ENCODE peak calls at places on chromosome 16, in nine cellular contexts. K is suprapubic skin, R is vagina, C is sigmoid colon, H is prostate gland, X is esophagus muscularis mucosa, G is transverse colon, O is stomach, Z is GM23338. D is an unnamed sample.

GRCh38 chr16:86862596-86862995 is 284.2 kb downstream of the FOXL1 start:
- DNase-seq in Z (no peak), K (no peak), X (no peak), G (no peak), C (no peak), H (no peak), R (no peak), O (no peak), D (no peak)

GRCh38 chr16:17831330-17831729 is 360.6 kb upstream of the XYLT1 start:
- DNase-seq in C (no peak), X (no peak), Z (peak; percentile 52), G (no peak), H (no peak), K (no peak), O (no peak), R (no peak), D (no peak)

GRCh38 chr16:82917886-82918595 is 291.3 kb downstream of the CDH13 start:
- DNase-seq in X (no peak), K (no peak), C (no peak), Z (no peak), H (no peak), R (no peak), O (no peak), G (no peak), D (no peak)

GRCh38 chr16:9151074-9151473 is 59.6 kb downstream of the HAPSTR1 start:
- DNase-seq in Z (no peak), C (no peak), G (no peak), H (no peak), X (no peak), O (no peak), K (no peak), R (no peak), D (no peak)

GRCh38 chr16:80285089-80285488 is 255.7 kb upstream of the DYNLRB2 start:
- DNase-seq in O (no peak), R (no peak), C (no peak), Z (no peak), K (no peak), H (no peak), X (no peak), G (no peak), D (no peak)

GRCh38 chr16:22734313-22734869 is 79.6 kb upstream of the HS3ST2 start:
- DNase-seq in X (no peak), G (no peak), O (peak; percentile 27), Z (no peak), R (no peak), K (no peak), C (peak; percentile 65), H (peak; percentile 56), D (no peak)

GRCh38 chr16:67641779-67642708 is 2.9 kb upstream of the CARMIL2 start:
- DNase-seq in C (peak; percentile 89), O (peak; percentile 75), R (no peak), K (no peak), Z (no peak), G (no peak), H (peak; percentile 67), X (no peak), D (no peak)

GRCh38 chr16:54991525-54991924 is 60.9 kb downstream of the IRX5 start:
- DNase-seq in R (no peak), Z (no peak), G (no peak), X (no peak), H (no peak), K (no peak), C (no peak), O (no peak), D (no peak)

GRCh38 chr16:81486555-81487061 is 42.0 kb downstream of the CMIP start:
- DNase-seq in O (peak; percentile 31), G (no peak), Z (no peak), C (no peak), X (no peak), R (no peak), H (no peak), K (peak; percentile 92), D (no peak)

GRCh38 chr16:88375236-88376052 is 7.3 kb upstream of the ZNF469 start:
- DNase-seq in Z (no peak), C (peak; percentile 53), H (no peak), K (no peak), R (no peak), O (no peak), G (no peak), X (no peak), D (no peak)

GRCh38 chr16:20042848-20043247 is 30.8 kb downstream of the GPR139 start:
- DNase-seq in H (no peak), Z (peak; percentile 18), G (no peak), R (no peak), O (no peak), C (no peak), K (no peak), X (no peak), D (no peak)

GRCh38 chr16:80733366-80733901 is 71.0 kb downstream of the CDYL2 start:
- DNase-seq in O (no peak), X (peak; percentile 62), G (no peak), R (no peak), H (peak; percentile 17), K (no peak), C (no peak), Z (no peak), D (no peak)

GRCh38 chr16:88733630-88734360 is 27.5 kb downstream of the CTU2 start:
- DNase-seq in K (no peak), Z (no peak), C (no peak), X (no peak), R (no peak), G (no peak), O (no peak), H (no peak), D (no peak)

GRCh38 chr16:69166221-69166833 is 20.6 kb upstream of the SNTB2 start:
- DNase-seq in R (no peak), Z (no peak), X (no peak), H (no peak), O (no peak), G (no peak), K (no peak), C (peak; percentile 26), D (no peak)

DNA sequence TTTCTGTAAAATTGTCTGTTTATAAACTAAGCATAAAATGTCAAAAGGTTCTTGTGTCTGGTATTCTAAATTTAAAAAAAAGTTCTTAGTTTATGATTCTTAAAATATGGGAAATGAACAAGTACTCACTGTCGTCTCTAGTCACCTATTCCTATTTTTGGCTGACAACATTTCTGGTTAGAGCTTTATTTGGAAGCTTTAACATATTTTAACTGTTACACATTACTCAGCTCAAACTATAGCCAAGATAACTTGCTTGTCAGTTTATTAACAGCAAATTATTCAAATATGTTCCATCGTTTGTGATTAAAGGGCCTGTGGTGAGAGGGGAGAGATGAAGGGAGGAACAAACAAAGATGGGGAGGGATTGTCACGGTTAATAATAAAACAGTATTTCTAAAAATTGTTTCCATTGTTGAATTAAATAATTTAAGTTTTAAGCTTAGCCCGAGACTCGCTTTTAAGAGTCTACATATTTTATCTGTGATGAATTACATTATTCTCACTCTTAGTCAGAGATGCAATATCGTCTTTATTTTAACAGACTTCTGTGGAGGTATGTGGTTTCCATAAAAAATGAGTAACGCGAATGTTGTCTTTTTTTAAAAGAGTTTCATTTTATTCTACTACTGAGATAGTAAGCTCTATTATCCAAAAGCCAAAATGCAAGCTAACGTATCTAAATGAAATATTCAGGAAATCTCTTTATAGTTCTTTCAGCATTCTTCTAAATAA is 321.9 kb upstream of the PMFBP1 start:
- DNase-seq in O (no peak), X (no peak), Z (no peak), H (no peak), G (no peak), K (no peak), R (no peak), C (no peak), D (no peak)
- H3K4me3 ChIP-seq in O (no peak overlapping the region), X (no peak overlapping the region), Z (no peak overlapping the region), H (no peak overlapping the region), G (no peak overlapping the region), K (no peak overlapping the region), R (no peak overlapping the region), C (no peak overlapping the region), D (no peak overlapping the region)

DNA sequence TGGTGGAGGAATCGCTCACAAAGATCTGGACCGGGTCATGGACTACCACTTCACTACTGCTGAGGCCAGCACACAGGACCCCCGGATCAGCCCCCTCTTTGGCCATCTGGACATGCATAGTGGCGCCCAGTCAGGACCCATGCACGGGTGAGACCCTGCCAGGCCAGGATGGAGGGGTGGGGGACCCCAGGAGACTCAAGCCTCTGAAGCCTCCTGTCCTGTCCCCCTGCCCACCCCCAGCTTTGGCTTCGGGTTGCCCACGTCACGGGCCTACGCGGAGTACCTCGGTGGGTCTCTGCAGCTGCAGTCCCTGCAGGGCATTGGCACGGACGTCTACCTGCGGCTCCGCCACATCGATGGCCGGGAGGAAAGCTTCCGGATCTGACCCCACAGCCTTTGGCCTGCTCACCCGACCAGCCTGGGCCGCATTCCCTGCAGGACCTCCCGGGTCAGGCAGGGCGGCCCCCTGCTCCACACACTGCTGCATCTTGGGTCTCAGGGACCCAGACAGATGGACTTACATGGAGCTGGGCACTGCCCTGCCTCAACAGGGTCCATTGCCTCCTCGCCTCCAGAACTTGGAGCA is 3.8 kb downstream of the BCKDK start:
- DNase-seq in C (no peak), X (no peak), G (no peak), H (no peak), K (no peak), R (no peak), Z (no peak), O (no peak), D (no peak)
- H3K27ac ChIP-seq in C (no peak overlapping the region), X (no peak overlapping the region), G (no peak overlapping the region), H (no peak overlapping the region), K (peak overlapping the region; percentile 57), R (no peak overlapping the region), Z (no peak overlapping the region), O (peak overlapping the region; percentile 58), D (no peak overlapping the region)

GRCh38 chr16:57826706-57827625 is 24.7 kb upstream of the KIFC3 start:
- DNase-seq in O (no peak), C (no peak), G (no peak), X (no peak), Z (no peak), R (no peak), H (no peak), K (no peak), D (no peak)

GRCh38 chr16:57826040-57826434 is 23.7 kb upstream of the KIFC3 start:
- DNase-seq in Z (no peak), H (no peak), R (no peak), G (no peak), X (no peak), K (no peak), O (no peak), C (no peak), D (no peak)

GRCh38 chr16:57829969-57830360 is 27.7 kb upstream of the KIFC3 start:
- DNase-seq in Z (no peak), X (no peak), G (no peak), R (no peak), H (no peak), K (no peak), O (no peak), C (no peak), D (no peak)

GRCh38 chr16:57830890-57831484 is 28.7 kb upstream of the KIFC3 start:
- DNase-seq in R (no peak), O (no peak), Z (no peak), K (no peak), C (no peak), G (no peak), X (no peak), H (no peak), D (no peak)

GRCh38 chr16:57828272-57829161 is 26.2 kb upstream of the KIFC3 start:
- DNase-seq in R (no peak), Z (peak; percentile 63), G (no peak), C (no peak), X (no peak), H (no peak), O (no peak), K (no peak), D (no peak)
- TF ChIP-seq POLR2AphosphoS5 in R (no peak), Z (no peak), G (no peak), C (no peak), X (no peak), H (no peak), O (no peak), K (no peak), D (no peak)

GRCh38 chr16:25064967-25065366 is 46.6 kb upstream of the LCMT1 start:
- DNase-seq in R (no peak), H (no peak), Z (peak; percentile 8), X (no peak), O (no peak), G (no peak), K (no peak), C (peak; percentile 69), D (no peak)
- H3K4me3 ChIP-seq in R (no peak overlapping the region), H (no peak overlapping the region), Z (no peak overlapping the region), X (no peak overlapping the region), O (no peak overlapping the region), G (no peak overlapping the region), K (no peak overlapping the region), C (no peak overlapping the region), D (no peak overlapping the region)